ENCODE peak calls at places on chromosomes 4 and X, in nine cellular contexts. R is NCI-H69, C is HEK293T, F is H1, I is pancreas, L is cardiac fibroblast, S is NCI-H524 treated with DMSO at 0.1 percent for 48 hours, D is M059J, Q is ELR. E is an unnamed sample.
A peak's percentile ranks its signal among the peaks of the same experiment; 100 is the strongest.

GRCh38 chr4:29852537-29852936 is 867.6 kb upstream of the PCDH7 start:
- DNase-seq in R (peak; percentile 88), C (no peak), F (no peak), I (no peak), L (no peak), S (no peak), D (no peak), Q (no peak), E (no peak)

GRCh38 chr4:929096-929765 is 2.9 kb downstream of the GAK start:
- DNase-seq in R (no peak), C (no peak), F (no peak), I (no peak), L (no peak), S (no peak), D (no peak), Q (no peak), E (no peak)

GRCh38 chrX:153477039-153477438 is 6.7 kb upstream of the HAUS7 start:
- DNase-seq in R (peak; percentile 93), C (no peak), F (no peak), I (no peak), L (peak; percentile 75), S (no peak), D (peak; percentile 89), Q (peak; percentile 51), E (no peak)

GRCh38 chr4:137749466-137749865 is 217.2 kb upstream of the PCDH18 start:
- DNase-seq in R (no peak), C (no peak), F (no peak), I (no peak), L (peak; percentile 78), S (no peak), D (peak; percentile 16), Q (peak; percentile 23), E (peak; percentile 35)

GRCh38 chr4:80875642-80876041 is 154.9 kb upstream of the BMP3 start:
- DNase-seq in R (no peak), C (no peak), F (no peak), I (no peak), L (no peak), S (no peak), D (no peak), Q (no peak), E (peak; percentile 2)

GRCh38 chr4:134189480-134189879 is 12.1 kb downstream of the PABPC4L start:
- DNase-seq in R (no peak), C (no peak), F (no peak), I (no peak), L (no peak), S (no peak), D (no peak), Q (no peak), E (no peak)

GRCh38 chr4:41160856-41161255 is 53.5 kb downstream of the APBB2 start:
- DNase-seq in R (no peak), C (no peak), F (no peak), I (no peak), L (no peak), S (no peak), D (peak; percentile 83), Q (peak; percentile 78), E (peak; percentile 61)

GRCh38 chr4:120977435-120977997 is 55.0 kb upstream of the PRDM5 start:
- DNase-seq in R (peak; percentile 53), C (peak; percentile 47), F (no peak), I (no peak), L (peak; percentile 77), S (no peak), D (peak; percentile 45), Q (peak; percentile 71), E (peak; percentile 40)

GRCh38 chr4:148141536-148141935 is 300.7 kb downstream of the NR3C2 start:
- DNase-seq in R (peak; percentile 56), C (no peak), F (no peak), I (no peak), L (no peak), S (no peak), D (no peak), Q (no peak), E (no peak)

GRCh38 chrX:24259544-24260240 is 54.2 kb downstream of the SUPT20HL2 start:
- DNase-seq in R (peak; percentile 63), C (peak; percentile 66), F (no peak), I (no peak), L (peak; percentile 87), S (no peak), D (peak; percentile 66), Q (peak; percentile 74), E (peak; percentile 21)

GRCh38 chr4:58602701-58603359 is 1492.6 kb upstream of the IGFBP7 start:
- DNase-seq in R (peak; percentile 93), C (no peak), F (no peak), I (no peak), L (no peak), S (peak; percentile 62), D (no peak), Q (no peak), E (no peak)

GRCh38 chr4:182015893-182016292 is 227.3 kb upstream of the TENM3 start:
- DNase-seq in R (no peak), C (no peak), F (no peak), I (no peak), L (no peak), S (no peak), D (peak; percentile 53), Q (no peak), E (no peak)

GRCh38 chr4:7781361-7781760 is 158.3 kb downstream of the AFAP1 start:
- DNase-seq in R (no peak), C (no peak), F (no peak), I (no peak), L (peak; percentile 83), S (no peak), D (no peak), Q (peak; percentile 76), E (no peak)

GRCh38 chr4:189143255-189143654 is 797.4 kb upstream of the FRG1 start:
- DNase-seq in R (peak; percentile 60), C (no peak), F (no peak), I (no peak), L (no peak), S (no peak), D (peak; percentile 96), Q (peak; percentile 60), E (no peak)

GRCh38 chr4:101337688-101338087 is 9.6 kb downstream of the PPP3CA start:
- DNase-seq in R (peak; percentile 10), C (no peak), F (no peak), I (no peak), L (peak; percentile 39), S (no peak), D (peak; percentile 65), Q (peak; percentile 76), E (peak; percentile 37)

GRCh38 chrX:54479471-54480122 is 16.4 kb downstream of the FGD1 start:
- DNase-seq in R (peak; percentile 86), C (no peak), F (no peak), I (no peak), L (peak; percentile 30), S (peak; percentile 76), D (peak; percentile 7), Q (no peak), E (no peak)

E was measured in NCI-H226.